ENCODE peak calls at places on chromosomes 1 and 21, in four cellular contexts. O, L, H and D are unnamed samples.

GRCh38 chr1:41629571-41629970 is 145.1 kb upstream of the EDN2 start:
- DNase-seq in O (no peak), L (no peak), H (no peak), D (no peak)

GRCh38 chr21:17711896-17712295 is 99.2 kb upstream of the BTG3 start:
- DNase-seq in O (no peak), L (no peak), H (no peak), D (no peak)

GRCh38 chr1:181090653-181091126 is 2.2 kb downstream of the IER5 start:
- DNase-seq in O (no peak), L (no peak), H (peak), D (no peak)

GRCh38 chr21:28827422-28827821 is 165.3 kb downstream of the LTN1 start:
- DNase-seq in O (no peak), L (no peak), H (no peak), D (no peak)

GRCh38 chr1:161182214-161182613 is 4.9 kb upstream of the B4GALT3 start:
- DNase-seq in O (no peak), L (no peak), H (no peak), D (peak)

GRCh38 chr1:203860396-203860951 is 925 bp upstream of the SNRPE start:
- DNase-seq in O (no peak), L (no peak), H (no peak), D (no peak)

GRCh38 chr1:247100676-247101279 is 3.4 kb downstream of the ZNF669 start:
- DNase-seq in O (no peak), L (no peak), H (no peak), D (no peak)

GRCh38 chr1:202155478-202156021 is 4.9 kb downstream of the PTPN7 start:
- DNase-seq in O (peak), L (no peak), H (no peak), D (no peak)

GRCh38 chr1:54499097-54500029 is 48.7 kb upstream of the ACOT11 start:
- DNase-seq in O (peak), L (peak), H (peak), D (no peak)

GRCh38 chr1:111139234-111139955 is 498 bp downstream of the DRAM2 start:
- DNase-seq in O (peak), L (peak), H (peak), D (peak)

GRCh38 chr1:242002072-242002471 is 3.2 kb upstream of the MAP1LC3C start:
- DNase-seq in O (no peak), L (no peak), H (no peak), D (no peak)

GRCh38 chr1:99590578-99591209 is 55.2 kb upstream of the PALMD start:
- DNase-seq in O (peak), L (no peak), H (no peak), D (no peak)

GRCh38 chr1:187491082-187491720 is 662.5 kb downstream of the PLA2G4A start:
- DNase-seq in O (no peak), L (no peak), H (no peak), D (no peak)

GRCh38 chr1:235997916-235998315 is 67.0 kb downstream of the NID1 start:
- DNase-seq in O (no peak), L (no peak), H (no peak), D (no peak)

GRCh38 chr1:221708076-221708571 is 33.8 kb downstream of the DUSP10 start:
- DNase-seq in O (peak), L (no peak), H (peak), D (peak)

GRCh38 chr1:170836146-170836545 is 99.2 kb upstream of the MROH9 start:
- DNase-seq in O (no peak), L (no peak), H (no peak), D (no peak)

DNA sequence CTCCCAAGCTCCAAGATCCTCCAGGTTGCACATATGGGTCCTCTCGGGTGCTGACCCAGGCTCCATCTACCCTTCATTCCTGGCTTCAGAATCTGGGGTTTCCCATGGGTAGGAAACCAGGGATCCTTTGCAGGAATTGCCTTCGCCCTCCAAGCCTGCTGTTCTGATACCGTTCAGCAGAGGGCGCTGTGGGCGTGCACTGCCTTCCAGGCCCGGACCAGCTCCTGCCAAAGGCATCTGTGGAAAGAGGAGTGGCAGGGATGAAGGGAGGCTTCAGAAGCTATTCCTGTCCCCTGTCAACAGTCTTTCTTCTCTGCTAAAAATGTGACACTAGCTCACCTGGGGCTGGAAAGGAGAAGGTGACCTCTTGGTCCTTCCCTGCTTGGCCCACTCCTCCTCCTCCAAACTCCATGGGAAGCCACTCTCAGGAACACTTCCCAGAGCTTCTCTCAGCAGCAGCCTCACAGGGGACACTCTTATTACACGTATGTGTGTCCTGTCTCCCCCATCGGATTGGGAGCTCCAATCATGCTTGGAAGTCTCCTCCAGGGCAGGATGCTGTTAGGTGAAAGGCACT is 71.2 kb downstream of the VWA5B1 start:
- DNase-seq in O (peak), L (peak), H (peak), D (no peak)
- TF ChIP-seq USF1 in O (no peak), L (no peak), H (no peak), D (no peak)

GRCh38 chr21:30984897-30985296 is 53.4 kb downstream of the KRTAP19-8 start:
- DNase-seq in O (no peak), L (no peak), H (no peak), D (no peak)

GRCh38 chr21:30981403-30981802 is 56.9 kb downstream of the KRTAP19-8 start:
- DNase-seq in O (no peak), L (peak), H (no peak), D (no peak)

GRCh38 chr21:30988706-30989105 is 49.6 kb downstream of the KRTAP19-8 start:
- DNase-seq in O (no peak), L (no peak), H (no peak), D (no peak)

GRCh38 chr21:30990514-30991304 is 47.6 kb downstream of the KRTAP19-8 start:
- DNase-seq in O (no peak), L (peak), H (no peak), D (no peak)

DNA sequence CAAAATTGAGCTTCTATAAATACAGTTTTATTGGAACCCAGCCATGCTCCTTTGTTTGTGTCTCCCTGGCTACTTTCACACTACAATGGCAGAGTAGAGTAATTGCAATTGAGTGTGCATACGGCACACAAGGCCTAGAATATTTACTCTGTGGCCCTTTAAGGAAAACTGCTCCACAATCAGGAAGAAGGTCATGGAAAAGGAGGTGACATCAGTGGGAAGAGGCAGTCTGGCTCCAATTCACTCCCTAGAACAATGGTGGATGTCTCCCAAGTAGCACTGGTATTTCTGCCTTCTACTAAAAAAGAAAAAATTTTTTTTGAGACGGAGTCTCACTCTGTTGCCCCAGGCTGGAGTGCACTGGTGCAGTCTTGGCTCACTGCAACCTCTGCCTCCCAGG is 51.3 kb downstream of the KRTAP19-8 start:
- DNase-seq in O (no peak), L (no peak), H (no peak), D (no peak)
- TF ChIP-seq USF1 in O (no peak), L (no peak), H (no peak), D (no peak)

GRCh38 chr1:164561007-164561406 is 2.0 kb downstream of the PBX1 start:
- DNase-seq in O (no peak), L (no peak), H (no peak), D (no peak)
- TF ChIP-seq USF1 in O (no peak), L (no peak), H (no peak), D (no peak)

GRCh38 chr21:46498335-46499050 is 39.8 kb downstream of the DIP2A start:
- DNase-seq in O (no peak), L (no peak), H (no peak), D (no peak)
- TF ChIP-seq USF1 in O (no peak), L (no peak), H (no peak), D (no peak)

DNA sequence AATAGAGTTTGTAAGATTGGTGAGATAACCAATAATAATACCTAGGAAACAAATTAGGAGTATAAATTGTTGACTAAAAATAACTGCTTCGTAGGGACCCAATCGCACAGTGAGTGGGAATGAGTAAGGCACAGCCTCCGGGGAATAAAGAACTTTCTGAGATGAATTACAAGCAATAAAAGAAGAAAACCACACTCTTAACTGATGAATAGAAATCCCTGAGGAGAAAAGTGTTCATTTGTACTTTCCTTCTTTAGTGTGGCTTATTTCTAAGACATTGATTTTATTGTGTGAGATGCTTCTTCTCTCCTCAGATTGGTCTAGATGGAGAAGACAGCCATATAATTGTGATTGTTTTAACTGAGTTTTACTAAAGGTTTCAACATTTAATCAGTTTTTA is 443.4 kb upstream of the PRMT6 start:
- DNase-seq in O (no peak), L (no peak), H (no peak), D (no peak)
- TF ChIP-seq USF1 in O (no peak), L (no peak), H (no peak), D (no peak)